ENCODE peak calls at places on chromosomes 2 and 18, in four cellular contexts. J, H, E and W are unnamed samples.

GRCh38 chr2:8303322-8303832 is 378.5 kb upstream of the ID2 start:
- DNase-seq in E (peak), H (no peak), J (peak), W (peak)

GRCh38 chr2:3449936-3450335 is 69.4 kb downstream of the ADI1 start:
- DNase-seq in E (no peak), J (no peak), H (no peak), W (no peak)

GRCh38 chr18:13437801-13438506 is 219.4 kb downstream of the LDLRAD4 start:
- DNase-seq in E (no peak), J (no peak), H (no peak), W (peak)

GRCh38 chr2:112150447-112150846 is 12.3 kb downstream of the FBLN7 start:
- DNase-seq in J (no peak), H (peak), E (no peak), W (no peak)

GRCh38 chr2:25976884-25977741 is 5.2 kb downstream of the KIF3C start:
- DNase-seq in J (no peak), E (no peak), H (no peak), W (no peak)

GRCh38 chr2:68447118-68447517 is 20.0 kb downstream of the FBXO48 start:
- DNase-seq in J (no peak), H (no peak), E (no peak), W (no peak)

GRCh38 chr2:73291461-73292315 is 1.7 kb downstream of the EGR4 start:
- DNase-seq in J (peak), E (no peak), H (no peak), W (no peak)

GRCh38 chr2:230739961-230740360 is 27.3 kb downstream of the CAB39 start:
- DNase-seq in E (no peak), H (no peak), J (no peak), W (no peak)

GRCh38 chr2:45913539-45913938 is 262.1 kb downstream of the PRKCE start:
- DNase-seq in H (no peak), J (no peak), E (no peak), W (no peak)

GRCh38 chr2:64120008-64120407 is 24.2 kb downstream of the PELI1 start:
- DNase-seq in J (no peak), E (no peak), H (no peak), W (no peak)

GRCh38 chr2:150876201-150877085 is 385.2 kb downstream of the RBM43 start:
- DNase-seq in H (peak), E (no peak), J (no peak), W (no peak)

GRCh38 chr2:135198481-135198880 is 146.4 kb downstream of the RAB3GAP1 start:
- DNase-seq in H (no peak), J (no peak), E (no peak), W (no peak)

GRCh38 chr2:8344725-8345124 is 337.1 kb upstream of the ID2 start:
- DNase-seq in E (no peak), H (no peak), J (no peak), W (no peak)

GRCh38 chr2:227890495-227891079 is 19.2 kb downstream of the DAW1 start:
- DNase-seq in E (no peak), H (peak), J (no peak), W (peak)

GRCh38 chr2:171522804-171523338 is 597 bp downstream of the CYBRD1 start:
- DNase-seq in E (no peak), J (peak), H (no peak), W (no peak)

GRCh38 chr2:60819155-60819862 is 62.1 kb upstream of the REL start:
- DNase-seq in J (no peak), E (peak), H (no peak), W (peak)

GRCh38 chr2:118940486-118941120 is 1.4 kb upstream of the MARCO start:
- DNase-seq in J (peak), E (no peak), H (no peak), W (no peak)

GRCh38 chr2:69119541-69119940 is 106.6 kb downstream of the ANTXR1 start:
- DNase-seq in J (no peak), H (no peak), E (no peak), W (no peak)

GRCh38 chr2:119233326-119234020 is 9.8 kb downstream of the STEAP3 start:
- DNase-seq in E (no peak), J (no peak), H (peak), W (no peak)